ENCODE peak calls at places on chromosomes 6 and 20, in five cellular contexts. F is fibroblast of mammary gland; M is lower leg skin; U is adrenal gland; E is CD8-positive, alpha-beta T cell. C is an unnamed sample.

GRCh38 chr6:162683135-162683534 is 44.4 kb downstream of the PRKN start:
- DNase-seq in U (no peak), M (no peak), E (no peak), F (peak; percentile 8), C (no peak)

GRCh38 chr6:106300944-106301343 is 24.6 kb downstream of the ATG5 start:
- DNase-seq in E (no peak), F (peak; percentile 66), U (no peak), M (no peak), C (no peak)

GRCh38 chr20:49964964-49965780 is 17.6 kb upstream of the SNAI1 start:
- DNase-seq in M (no peak), U (no peak), F (no peak), E (no peak), C (no peak)

GRCh38 chr6:39196648-39197047 is 32.6 kb downstream of the KCNK5 start:
- DNase-seq in F (no peak), E (no peak), U (no peak), M (no peak), C (no peak)

GRCh38 chr6:95413789-95414188 is 163.5 kb upstream of the MANEA start:
- DNase-seq in U (no peak), E (no peak), M (no peak), F (no peak), C (no peak)

GRCh38 chr6:28933069-28933468 is 9.3 kb upstream of the TRIM27 start:
- DNase-seq in E (no peak), M (no peak), F (no peak), U (no peak), C (no peak)

GRCh38 chr6:170266061-170266825 is 24.6 kb downstream of the DLL1 start:
- DNase-seq in U (no peak), M (no peak), E (no peak), F (no peak), C (no peak)

GRCh38 chr20:20546402-20546801 is 166.0 kb downstream of the RALGAPA2 start:
- DNase-seq in F (no peak), E (no peak), M (no peak), U (no peak), C (no peak)

GRCh38 chr20:10312111-10312510 is 93.5 kb downstream of the SNAP25 start:
- DNase-seq in U (no peak), M (no peak), F (peak; percentile 43), E (no peak), C (no peak)

GRCh38 chr6:137231156-137231555 is 12.0 kb upstream of the IFNGR1 start:
- DNase-seq in F (no peak), U (no peak), E (no peak), M (no peak), C (no peak)

GRCh38 chr20:62740286-62741141 is 31.9 kb downstream of the NTSR1 start:
- DNase-seq in F (peak; percentile 94), E (peak; percentile 85), M (no peak), U (peak; percentile 4), C (no peak)
- H3K4me3 ChIP-seq in F (peak overlapping the region; percentile 1), E (peak overlapping the region; percentile 50), M (no peak overlapping the region), U (no peak overlapping the region), C (peak overlapping the region; percentile 34)

GRCh38 chr6:167465497-167465896 is 140.6 kb downstream of the TTLL2 start:
- DNase-seq in U (no peak), M (no peak), E (no peak), F (no peak), C (no peak)
- H3K4me3 ChIP-seq in U (no peak overlapping the region), M (no peak overlapping the region), E (no peak overlapping the region), F (no peak overlapping the region), C (no peak overlapping the region)

GRCh38 chr6:161057103-161058091 is 65.8 kb downstream of the MAP3K4 start:
- DNase-seq in U (no peak), M (no peak), E (no peak), F (no peak), C (no peak)

GRCh38 chr6:161054876-161055275 is 63.3 kb downstream of the MAP3K4 start:
- DNase-seq in F (no peak), M (no peak), E (no peak), U (no peak), C (no peak)

GRCh38 chr6:161061576-161061975 is 70.0 kb downstream of the MAP3K4 start:
- DNase-seq in M (no peak), E (no peak), U (no peak), F (no peak), C (no peak)

GRCh38 chr6:161058746-161059145 is 67.2 kb downstream of the MAP3K4 start:
- DNase-seq in M (no peak), U (no peak), E (no peak), F (peak; percentile 22), C (no peak)

GRCh38 chr6:161056451-161056850 is 64.9 kb downstream of the MAP3K4 start:
- DNase-seq in E (no peak), M (no peak), F (no peak), U (no peak), C (no peak)
- H3K4me3 ChIP-seq in E (no peak overlapping the region), M (no peak overlapping the region), F (no peak overlapping the region), U (no peak overlapping the region), C (no peak overlapping the region)

GRCh38 chr6:138570716-138571020 is 71.4 kb upstream of the NHSL1 start:
- DNase-seq in F (no peak), U (no peak), M (no peak), E (no peak), C (no peak)
- H3K4me3 ChIP-seq in F (no peak overlapping the region), U (no peak overlapping the region), M (no peak overlapping the region), E (no peak overlapping the region), C (peak overlapping the region; percentile 73)

GRCh38 chr6:151230277-151230577 is 9.5 kb upstream of the AKAP12 start:
- DNase-seq in F (no peak), E (no peak), U (no peak), M (no peak), C (no peak)

GRCh38 chr6:151236668-151237401 is 2.9 kb upstream of the AKAP12 start:
- DNase-seq in E (no peak), F (no peak), U (no peak), M (no peak), C (no peak)

GRCh38 chr6:151232899-151233298 is 6.9 kb upstream of the AKAP12 start:
- DNase-seq in F (no peak), E (no peak), M (no peak), U (no peak), C (no peak)

GRCh38 chr6:151229401-151230276 is 10.1 kb upstream of the AKAP12 start:
- DNase-seq in M (no peak), F (no peak), U (no peak), E (no peak), C (no peak)

DNA sequence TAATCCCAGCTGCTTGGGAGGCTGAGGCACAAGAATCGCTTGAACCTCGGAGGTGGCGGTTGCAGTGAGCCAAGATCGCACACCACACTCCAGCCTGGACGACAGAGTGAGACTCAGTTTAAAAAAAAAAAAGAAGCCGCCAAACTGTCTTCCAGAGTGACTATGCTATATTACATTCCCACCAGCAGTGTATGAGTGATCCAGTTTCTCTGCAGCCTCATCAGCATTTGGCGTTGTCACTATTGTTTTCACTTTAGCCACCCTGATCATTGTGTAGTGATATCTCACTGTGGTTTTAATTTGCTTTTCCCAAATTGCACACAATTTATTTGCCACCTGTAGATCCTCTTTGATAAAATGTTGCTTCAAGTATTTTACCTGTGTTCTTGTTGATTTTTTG is 6.0 kb upstream of the AKAP12 start:
- DNase-seq in M (no peak), E (no peak), F (no peak), U (no peak), C (no peak)
- H3K4me3 ChIP-seq in M (no peak overlapping the region), E (no peak overlapping the region), F (no peak overlapping the region), U (no peak overlapping the region), C (no peak overlapping the region)

GRCh38 chr6:161635975-161636374 is 362.1 kb upstream of the AGPAT4 start:
- DNase-seq in E (no peak), U (no peak), F (no peak), M (no peak), C (no peak)

GRCh38 chr6:161630674-161631073 is 356.8 kb upstream of the AGPAT4 start:
- DNase-seq in F (peak; percentile 61), U (no peak), E (no peak), M (no peak), C (no peak)

GRCh38 chr6:161637658-161638057 is 363.8 kb upstream of the AGPAT4 start:
- DNase-seq in M (no peak), E (no peak), F (no peak), U (no peak), C (no peak)

GRCh38 chr6:161626132-161626676 is 352.3 kb upstream of the AGPAT4 start:
- DNase-seq in E (no peak), U (no peak), F (no peak), M (no peak), C (no peak)

GRCh38 chr6:161631676-161632194 is 357.9 kb upstream of the AGPAT4 start:
- DNase-seq in F (peak; percentile 93), E (no peak), M (no peak), U (peak; percentile 22), C (no peak)
- H3K4me3 ChIP-seq in F (no peak overlapping the region), E (no peak overlapping the region), M (no peak overlapping the region), U (no peak overlapping the region), C (no peak overlapping the region)

GRCh38 chr6:43774776-43775583 is 5.0 kb downstream of the VEGFA start:
- DNase-seq in M (no peak), U (peak; percentile 85), E (peak; percentile 52), F (peak; percentile 73), C (no peak)
- H3K4me3 ChIP-seq in M (no peak overlapping the region), U (no peak overlapping the region), E (no peak overlapping the region), F (peak overlapping the region; percentile 21), C (peak overlapping the region; percentile 58)

GRCh38 chr6:157531169-157531985 is 150.4 kb downstream of the ZDHHC14 start:
- DNase-seq in M (no peak), U (no peak), E (no peak), F (no peak), C (no peak)

GRCh38 chr6:157530724-157531168 is 149.8 kb downstream of the ZDHHC14 start:
- DNase-seq in F (no peak), U (no peak), M (no peak), E (no peak), C (no peak)

GRCh38 chr6:157532963-157533362 is 152.0 kb downstream of the ZDHHC14 start:
- DNase-seq in E (no peak), F (no peak), M (no peak), U (no peak), C (no peak)

GRCh38 chr6:157533397-157533814 is 152.4 kb downstream of the ZDHHC14 start:
- DNase-seq in U (no peak), F (no peak), E (no peak), M (no peak), C (no peak)

GRCh38 chr6:157531986-157532365 is 151.0 kb downstream of the ZDHHC14 start:
- DNase-seq in M (no peak), F (no peak), E (no peak), U (no peak), C (no peak)
- H3K4me3 ChIP-seq in M (no peak overlapping the region), F (no peak overlapping the region), E (no peak overlapping the region), U (no peak overlapping the region), C (no peak overlapping the region)

DNA sequence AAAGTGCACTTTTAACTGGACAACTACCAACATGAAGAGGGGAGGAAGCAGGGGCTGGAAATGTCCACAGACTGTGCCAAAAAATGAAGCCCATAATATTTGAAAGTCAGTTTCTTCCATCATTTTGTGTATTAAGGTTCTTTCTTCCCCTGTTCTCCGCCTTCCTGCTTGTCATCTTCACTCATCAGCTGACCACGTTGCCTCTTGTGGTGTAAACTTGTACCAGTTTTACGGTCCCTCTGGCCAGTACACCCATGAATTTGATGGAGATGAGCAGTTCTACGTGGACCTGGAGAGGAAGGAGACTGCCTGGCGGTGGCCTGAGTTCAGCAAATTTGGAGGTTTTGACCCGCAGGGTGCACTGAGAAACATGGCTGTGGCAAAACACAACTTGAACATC is 3.9 kb downstream of the HLA-DQA1 start:
- DNase-seq in F (no peak), U (no peak), E (no peak), M (no peak), C (no peak)
- H3K4me3 ChIP-seq in F (no peak overlapping the region), U (no peak overlapping the region), E (no peak overlapping the region), M (no peak overlapping the region), C (no peak overlapping the region)